ENCODE peak calls at places on chromosomes 2 and 18, in six cellular contexts. F is GM23338, U is HepG2, M is H1, I is transverse colon, A is HL-60. G is an unnamed sample.
A peak's percentile ranks its signal among the peaks of the same experiment; 100 is the strongest.

GRCh38 chr2:50295596-50295995 is 736.3 kb downstream of the NRXN1 start:
- DNase-seq in U (no peak), F (no peak), M (no peak), A (no peak), I (no peak), G (no peak)

GRCh38 chr2:8658064-8658862 is 23.6 kb upstream of the ID2 start:
- DNase-seq in F (no peak), U (no peak), M (no peak), I (no peak), A (no peak), G (no peak)

GRCh38 chr2:43010428-43011141 is 215.8 kb downstream of the ZFP36L2 start:
- DNase-seq in U (no peak), A (peak; percentile 32), F (no peak), M (no peak), I (no peak), G (no peak)

GRCh38 chr2:157160131-157160530 is 97.4 kb upstream of the GALNT5 start:
- DNase-seq in U (no peak), M (no peak), F (no peak), A (no peak), I (no peak), G (no peak)

GRCh38 chr18:22189431-22189830 is 20.0 kb downstream of the GATA6 start:
- DNase-seq in F (no peak), U (no peak), M (no peak), I (no peak), A (no peak), G (no peak)

GRCh38 chr18:48741866-48742265 is 203.0 kb downstream of the CTIF start:
- DNase-seq in I (no peak), A (no peak), M (no peak), U (no peak), F (no peak), G (no peak)

GRCh38 chr2:219419331-219420197 is 1.4 kb downstream of the DES start:
- DNase-seq in A (no peak), U (no peak), F (no peak), I (no peak), M (no peak), G (no peak)

GRCh38 chr2:11123856-11124759 is 31.2 kb upstream of the SLC66A3 start:
- DNase-seq in M (peak; percentile 47), U (peak; percentile 43), F (peak; percentile 91), I (peak; percentile 81), A (peak; percentile 51), G (no peak)

GRCh38 chr18:55320399-55321255 is 267.4 kb downstream of the TCF4 start:
- DNase-seq in F (no peak), I (no peak), A (no peak), M (no peak), U (no peak), G (no peak)

GRCh38 chr18:3305354-3305762 is 43.4 kb downstream of the MYL12B start:
- DNase-seq in U (no peak), F (no peak), M (no peak), A (no peak), I (no peak), G (peak; percentile 86)

GRCh38 chr2:36387258-36387916 is 31.8 kb downstream of the CRIM1 start:
- DNase-seq in U (no peak), I (no peak), A (no peak), M (no peak), F (no peak), G (no peak)

GRCh38 chr2:153477641-153478288 is 797 bp downstream of the RPRM start:
- DNase-seq in U (no peak), A (no peak), M (no peak), F (peak; percentile 62), I (no peak), G (no peak)

GRCh38 chr2:8495189-8495855 is 186.5 kb upstream of the ID2 start:
- DNase-seq in F (no peak), I (no peak), A (no peak), U (no peak), M (no peak), G (no peak)

GRCh38 chr18:12038082-12038660 is 55.5 kb upstream of the ANKRD62 start:
- DNase-seq in A (no peak), U (no peak), F (peak; percentile 75), I (peak; percentile 26), M (no peak), G (peak; percentile 89)

GRCh38 chr2:174446531-174446930 is 40.3 kb downstream of the GPR155 start:
- DNase-seq in M (no peak), I (no peak), U (no peak), F (no peak), A (no peak), G (no peak)

GRCh38 chr18:73279499-73279898 is 411.7 kb upstream of the NETO1 start:
- DNase-seq in M (no peak), I (no peak), A (no peak), F (no peak), U (no peak), G (no peak)

GRCh38 chr18:40012931-40013609 is 1942.0 kb upstream of the PIK3C3 start:
- DNase-seq in F (no peak), M (no peak), U (no peak), I (no peak), A (no peak), G (no peak)

GRCh38 chr2:11938196-11938595 is 191.8 kb downstream of the LPIN1 start:
- DNase-seq in U (no peak), I (peak; percentile 41), F (no peak), A (no peak), M (no peak), G (peak; percentile 90)

GRCh38 chr18:69580107-69580506 is 179.4 kb downstream of the DOK6 start:
- DNase-seq in U (peak; percentile 1), I (no peak), M (no peak), F (peak; percentile 28), A (peak; percentile 58), G (no peak)

GRCh38 chr18:13260927-13261471 is 42.4 kb downstream of the LDLRAD4 start:
- DNase-seq in A (no peak), U (no peak), F (no peak), I (no peak), M (no peak), G (no peak)

GRCh38 chr2:230915297-230915696 is 9.7 kb downstream of the GPR55 start:
- DNase-seq in M (no peak), F (no peak), U (no peak), I (no peak), A (no peak), G (no peak)

GRCh38 chr2:238655974-238656722 is 191.7 kb upstream of the TWIST2 start:
- DNase-seq in U (no peak), M (no peak), F (peak; percentile 6), I (no peak), A (no peak), G (no peak)

GRCh38 chr2:143974262-143974661 is 545.7 kb downstream of the ZEB2 start:
- DNase-seq in A (no peak), F (no peak), I (no peak), M (no peak), U (no peak), G (no peak)

GRCh38 chr2:196587739-196588138 is 51.8 kb upstream of the CCDC150 start:
- DNase-seq in I (no peak), U (no peak), M (no peak), F (no peak), A (no peak), G (no peak)

GRCh38 chr18:41756141-41756540 is 198.9 kb upstream of the PIK3C3 start:
- DNase-seq in A (no peak), I (no peak), U (no peak), F (peak; percentile 21), M (no peak), G (no peak)

GRCh38 chr2:132668189-132668833 is 1.7 kb downstream of the LYPD1 start:
- DNase-seq in I (no peak), M (no peak), U (no peak), A (no peak), F (peak; percentile 71), G (no peak)
- TF ChIP-seq POLR2AphosphoS5 in I (no peak), M (no peak), U (no peak), A (no peak), F (no peak), G (no peak)

GRCh38 chr2:39150890-39151497 is 30.1 kb upstream of the SOS1 start:
- DNase-seq in I (no peak), F (no peak), U (peak; percentile 67), M (no peak), A (no peak), G (no peak)
- TF ChIP-seq POLR2AphosphoS5 in I (no peak), F (no peak), U (no peak), M (no peak), A (no peak), G (no peak)

GRCh38 chr18:23966909-23967308 is 47.6 kb upstream of the TTC39C start:
- DNase-seq in A (no peak), M (no peak), I (no peak), U (no peak), F (no peak), G (no peak)

GRCh38 chr18:23964282-23965238 is 50.0 kb upstream of the TTC39C start:
- DNase-seq in U (no peak), M (no peak), I (peak; percentile 52), F (peak; percentile 58), A (no peak), G (no peak)

GRCh38 chr18:23969664-23970063 is 44.9 kb upstream of the TTC39C start:
- DNase-seq in F (no peak), A (no peak), M (no peak), I (no peak), U (no peak), G (no peak)

GRCh38 chr18:23968638-23969037 is 45.9 kb upstream of the TTC39C start:
- DNase-seq in U (no peak), I (no peak), F (no peak), A (no peak), M (no peak), G (no peak)

DNA sequence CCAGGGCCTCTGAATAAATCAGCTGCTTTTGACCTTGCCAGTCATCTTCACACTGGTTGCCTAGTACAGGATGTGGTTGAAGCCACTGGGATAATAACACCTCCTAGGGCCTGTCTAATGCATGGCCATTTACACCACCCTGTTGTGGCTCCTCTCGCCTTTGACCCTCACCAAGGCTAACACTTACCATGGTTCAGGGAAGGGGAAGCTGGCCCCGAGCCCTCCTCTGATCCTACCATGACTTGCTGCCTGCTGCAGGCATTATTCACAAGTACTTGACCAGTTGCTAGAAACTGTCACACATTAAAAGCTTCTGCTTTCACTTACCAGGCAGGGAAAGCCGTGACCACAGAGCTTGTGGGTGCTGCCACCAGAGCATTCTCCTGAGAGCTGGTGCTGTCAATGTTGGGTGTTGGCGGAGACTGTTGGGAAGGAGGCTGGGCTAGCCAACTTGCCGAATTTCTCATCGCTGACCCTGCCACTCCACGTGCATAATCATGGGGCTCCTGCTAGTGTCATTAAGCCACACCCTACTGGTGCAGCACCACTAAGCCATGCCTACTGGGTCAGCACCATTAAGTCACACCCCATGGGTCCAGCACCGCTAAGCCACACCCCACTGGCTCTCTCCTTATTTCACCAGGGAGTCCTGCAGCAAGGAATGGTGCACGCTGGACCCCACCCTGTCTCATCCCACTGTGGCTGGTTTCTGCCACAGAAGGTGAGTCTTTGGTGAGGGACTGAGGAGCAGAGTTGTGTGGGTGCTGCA is 47.0 kb upstream of the TTC39C start:
- DNase-seq in U (no peak), F (no peak), M (no peak), I (no peak), A (peak; percentile 85), G (no peak)
- TF ChIP-seq POLR2AphosphoS5 in U (no peak), F (no peak), M (no peak), I (no peak), A (no peak), G (no peak)

DNA sequence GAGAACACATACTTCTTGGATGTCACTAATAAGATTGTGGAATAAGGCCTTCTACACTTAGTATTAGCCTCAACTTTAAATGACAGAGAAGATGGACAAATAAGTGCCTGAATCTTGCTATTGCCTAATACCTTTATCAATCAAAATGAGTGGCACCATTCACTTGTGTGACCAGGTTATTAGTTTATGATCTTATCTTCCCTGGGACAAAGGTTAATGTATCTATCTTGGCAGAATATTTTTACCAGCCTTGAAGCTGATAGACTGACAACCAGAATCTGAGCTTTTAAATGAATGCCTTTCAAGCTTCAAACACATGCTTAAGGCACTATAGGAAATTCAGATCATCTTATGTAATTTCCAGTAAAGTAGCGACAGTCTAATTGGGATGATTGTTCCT is 202.9 kb downstream of the CCDC85A start:
- DNase-seq in A (no peak), M (no peak), I (no peak), U (no peak), F (no peak), G (no peak)
- TF ChIP-seq POLR2AphosphoS5 in A (no peak), M (no peak), I (no peak), U (no peak), F (no peak), G (no peak)

G was measured in vagina.